ENCODE peak calls at places on chromosomes 5 and 9, in seven cellular contexts. E is stomach, G is left ventricle myocardium inferior, D is breast epithelium, R is PC-3, F is sigmoid colon, K is kidney. Q is an unnamed sample. For H3K4me1, the result is how much of the 10 kb centered on the place peaks cover.

GRCh38 chr9:18595597-18595996 is 121.6 kb downstream of the ADAMTSL1 start:
- DNase-seq in E (no peak), G (no peak), D (no peak), R (no peak), F (no peak), K (no peak), Q (no peak)

GRCh38 chr9:18037981-18038380 is 436.0 kb upstream of the ADAMTSL1 start:
- DNase-seq in E (no peak), G (no peak), D (no peak), R (no peak), F (no peak), K (peak), Q (no peak)

GRCh38 chr9:85427749-85428148 is 314.0 kb downstream of the AGTPBP1 start:
- DNase-seq in E (no peak), G (no peak), D (no peak), R (no peak), F (no peak), K (no peak), Q (no peak)

GRCh38 chr9:97703437-97704326 is 6.5 kb upstream of the XPA start:
- DNase-seq in E (no peak), G (no peak), D (peak), R (peak), F (no peak), K (no peak), Q (no peak)

GRCh38 chr5:116216246-116216645 is 131.4 kb downstream of the COMMD10 start:
- DNase-seq in E (no peak), G (no peak), D (no peak), R (no peak), F (no peak), K (no peak), Q (no peak)

GRCh38 chr5:73668422-73669116 is 42.6 kb downstream of the ARHGEF28 start:
- DNase-seq in E (no peak), G (no peak), D (no peak), R (no peak), F (no peak), K (no peak), Q (no peak)

GRCh38 chr9:137276757-137277328 is 683 bp upstream of the TOR4A start:
- DNase-seq in E (peak), G (peak), D (no peak), R (peak), F (peak), K (peak), Q (no peak)

GRCh38 chr9:109439378-109440116 is 58.6 kb downstream of the PTPN3 start:
- DNase-seq in E (no peak), G (no peak), D (no peak), R (no peak), F (no peak), K (no peak), Q (no peak)

GRCh38 chr5:179259731-179260323 is 85.4 kb downstream of the ADAMTS2 start:
- DNase-seq in E (peak), G (no peak), D (no peak), R (no peak), F (peak), K (peak), Q (no peak)

GRCh38 chr5:132458226-132458560 is 32.4 kb downstream of the IRF1 start:
- DNase-seq in E (no peak), G (no peak), D (no peak), R (peak), F (no peak), K (no peak), Q (no peak)

GRCh38 chr9:81848472-81848871 is 79.8 kb upstream of the SPATA31D4 start:
- DNase-seq in E (no peak), G (no peak), D (no peak), R (peak), F (no peak), K (no peak), Q (no peak)

GRCh38 chr9:96651626-96652025 is 3.5 kb downstream of the PRXL2C start:
- DNase-seq in E (no peak), G (no peak), D (no peak), R (peak), F (no peak), K (no peak), Q (no peak)

GRCh38 chr5:129003232-129003631 is 37.9 kb downstream of the SLC27A6 start:
- DNase-seq in E (no peak), G (no peak), D (no peak), R (peak), F (no peak), K (no peak), Q (no peak)

GRCh38 chr9:131656356-131657030 is 83.4 kb downstream of the RAPGEF1 start:
- DNase-seq in E (peak), G (peak), D (no peak), R (no peak), F (peak), K (peak), Q (peak)

GRCh38 chr9:109733690-109734089 is 46.3 kb upstream of the PALM2AKAP2 start:
- DNase-seq in E (no peak), G (no peak), D (no peak), R (peak), F (no peak), K (no peak), Q (no peak)

GRCh38 chr9:81694541-81694940 is 5.2 kb upstream of the TLE1 start:
- DNase-seq in E (no peak), G (no peak), D (no peak), R (no peak), F (no peak), K (no peak), Q (no peak)

GRCh38 chr9:132023409-132024180 is 56.1 kb downstream of the MED27 start:
- DNase-seq in E (no peak), G (no peak), D (no peak), R (no peak), F (no peak), K (no peak), Q (no peak)

GRCh38 chr5:4375640-4376039 is 764.5 kb upstream of the ADAMTS16 start:
- DNase-seq in E (no peak), G (no peak), D (no peak), R (no peak), F (no peak), K (no peak), Q (no peak)

GRCh38 chr5:39691993-39692392 is 267.2 kb upstream of the DAB2 start:
- DNase-seq in E (no peak), G (no peak), D (no peak), R (peak), F (no peak), K (no peak), Q (no peak)

GRCh38 chr5:17180957-17181723 is 36.3 kb upstream of the BASP1 start:
- DNase-seq in E (no peak), G (no peak), D (no peak), R (peak), F (no peak), K (no peak), Q (no peak)

GRCh38 chr9:19009566-19009965 is 23.4 kb downstream of the SAXO1 start:
- DNase-seq in E (no peak), G (no peak), D (no peak), R (no peak), F (no peak), K (no peak), Q (no peak)

GRCh38 chr9:34233691-34234090 is 54.8 kb downstream of the UBAP1 start:
- DNase-seq in E (no peak), G (no peak), D (no peak), R (no peak), F (no peak), K (no peak), Q (no peak)

GRCh38 chr9:113682297-113682771 is 193.8 kb upstream of the ZNF618 start:
- DNase-seq in E (peak), G (peak), D (peak), R (peak), F (peak), K (no peak), Q (no peak)

GRCh38 chr9:22214021-22214420 is 204.9 kb upstream of the CDKN2B start:
- DNase-seq in E (no peak), G (no peak), D (no peak), R (peak), F (no peak), K (no peak), Q (no peak)

GRCh38 chr5:144582046-144582445 is 411.4 kb downstream of the KCTD16 start:
- DNase-seq in E (no peak), G (no peak), D (no peak), R (no peak), F (no peak), K (no peak), Q (no peak)

GRCh38 chr5:2353871-2354440 is 397.5 kb downstream of the IRX2 start:
- DNase-seq in E (no peak), G (no peak), D (no peak), R (no peak), F (no peak), K (no peak), Q (no peak)
- H3K4me1 ChIP-seq in E (under half), G (under half), D (under half), R (under half), F (under half), K (under half), Q (under half)

GRCh38 chr5:134840811-134841210 is 5.0 kb upstream of the C5orf24 start:
- DNase-seq in E (peak), G (no peak), D (no peak), R (no peak), F (no peak), K (no peak), Q (no peak)

GRCh38 chr5:134835623-134836022 is 10.1 kb upstream of the C5orf24 start:
- DNase-seq in E (no peak), G (no peak), D (no peak), R (no peak), F (no peak), K (no peak), Q (no peak)

GRCh38 chr5:134833340-134834032 is 12.3 kb upstream of the C5orf24 start:
- DNase-seq in E (no peak), G (no peak), D (no peak), R (no peak), F (no peak), K (no peak), Q (no peak)

GRCh38 chr5:134837530-134838181 is 8.1 kb upstream of the C5orf24 start:
- DNase-seq in E (no peak), G (no peak), D (no peak), R (no peak), F (no peak), K (no peak), Q (no peak)
- H3K27ac ChIP-seq in E (peak), G (no peak), D (no peak), R (no peak), F (no peak), K (peak), Q (no peak)

GRCh38 chr5:169801324-169801777 is 164.3 kb downstream of the DOCK2 start:
- DNase-seq in E (no peak), G (no peak), D (no peak), R (peak), F (no peak), K (no peak), Q (no peak)

GRCh38 chr5:169805527-169805934 is 168.5 kb downstream of the DOCK2 start:
- DNase-seq in E (no peak), G (no peak), D (no peak), R (no peak), F (no peak), K (no peak), Q (no peak)

GRCh38 chr5:169804861-169805260 is 167.8 kb downstream of the DOCK2 start:
- DNase-seq in E (no peak), G (no peak), D (no peak), R (no peak), F (no peak), K (no peak), Q (no peak)

GRCh38 chr5:169801781-169802180 is 164.7 kb downstream of the DOCK2 start:
- DNase-seq in E (no peak), G (no peak), D (no peak), R (no peak), F (no peak), K (no peak), Q (no peak)

DNA sequence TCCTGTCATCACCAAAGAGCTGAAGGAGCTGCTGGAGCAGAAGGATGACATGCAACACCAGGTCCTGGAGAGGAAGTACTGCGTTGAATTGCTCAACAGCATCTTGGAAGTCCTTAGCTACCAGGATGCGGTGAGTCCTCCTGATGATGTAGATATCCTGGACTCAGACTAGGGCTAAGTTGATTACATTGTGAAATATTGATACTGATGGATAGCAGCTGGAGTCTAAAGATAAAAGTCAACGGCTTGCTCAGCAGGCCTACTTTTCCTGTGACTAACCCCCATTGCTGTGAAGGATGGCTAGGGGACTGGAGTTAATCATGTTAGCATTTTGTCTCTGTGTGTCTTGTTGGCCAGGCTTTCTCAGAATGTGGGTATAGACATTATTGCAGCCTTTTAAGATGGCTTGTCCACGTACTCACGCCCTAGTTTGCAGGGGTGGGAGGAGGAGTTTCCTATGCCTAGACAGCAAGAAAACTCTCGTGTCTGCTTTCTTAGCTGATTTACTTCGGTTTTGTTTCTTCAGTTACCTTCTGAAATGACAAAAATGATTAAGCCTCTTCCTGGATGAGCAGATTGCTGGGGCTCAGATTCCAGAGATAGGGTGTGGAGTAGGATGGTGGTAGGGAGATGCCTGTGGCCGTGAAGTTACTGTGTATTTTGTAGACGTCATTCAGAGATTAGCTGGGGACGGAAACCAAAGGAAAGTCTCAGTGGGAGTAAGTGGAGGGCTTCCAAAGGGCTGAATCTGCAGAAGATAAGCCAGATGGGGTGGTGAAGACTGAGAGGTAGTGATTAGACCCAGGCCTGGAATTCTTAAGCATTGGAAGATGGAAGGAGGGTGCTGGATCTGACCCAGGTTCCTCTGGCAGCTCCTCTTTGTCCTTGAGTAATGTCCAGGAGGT is 166.3 kb downstream of the DOCK2 start:
- DNase-seq in E (no peak), G (peak), D (no peak), R (peak), F (peak), K (no peak), Q (no peak)
- H3K4me3 ChIP-seq in E (no peak), G (no peak), D (no peak), R (no peak), F (no peak), K (no peak), Q (no peak)

GRCh38 chr5:124580512-124580911 is 165.9 kb downstream of the ZNF608 start:
- DNase-seq in E (no peak), G (no peak), D (no peak), R (no peak), F (no peak), K (no peak), Q (no peak)

GRCh38 chr5:124575731-124576130 is 170.7 kb downstream of the ZNF608 start:
- DNase-seq in E (no peak), G (no peak), D (no peak), R (no peak), F (no peak), K (no peak), Q (no peak)

GRCh38 chr5:124572973-124573372 is 173.5 kb downstream of the ZNF608 start:
- DNase-seq in E (no peak), G (no peak), D (no peak), R (no peak), F (no peak), K (no peak), Q (no peak)

GRCh38 chr5:124574521-124575436 is 171.7 kb downstream of the ZNF608 start:
- DNase-seq in E (no peak), G (no peak), D (no peak), R (no peak), F (no peak), K (no peak), Q (no peak)

DNA sequence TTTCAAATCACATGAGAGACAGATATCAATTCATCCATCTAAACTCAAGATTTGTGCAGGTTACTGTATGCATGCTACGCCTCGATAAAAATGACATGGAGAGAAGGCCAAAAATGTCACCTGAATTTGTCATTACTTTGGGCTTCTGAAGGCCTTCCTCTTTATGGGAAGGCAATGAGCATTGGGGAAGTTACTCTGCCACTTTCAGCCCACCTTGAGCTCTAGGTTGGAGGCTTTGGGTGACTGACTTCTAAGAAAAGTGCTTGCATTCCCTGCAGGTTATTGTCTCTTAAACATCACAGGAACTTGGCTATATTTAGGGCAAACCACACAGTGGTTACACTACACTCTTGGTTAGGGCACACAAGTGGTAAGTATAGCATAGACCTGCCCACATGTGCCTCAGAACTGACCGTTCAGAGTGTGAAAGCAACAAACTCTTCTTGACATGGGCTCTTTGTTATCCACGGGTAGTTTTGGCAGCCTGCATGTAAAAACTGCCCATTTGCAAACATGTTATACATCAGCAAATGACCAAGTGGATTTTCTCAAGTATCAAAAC is 169.5 kb downstream of the ZNF608 start:
- DNase-seq in E (no peak), G (no peak), D (no peak), R (no peak), F (no peak), K (no peak), Q (no peak)
- H3K4me1 ChIP-seq in E (under half), G (under half), D (under half), R (under half), F (under half), K (under half), Q (under half)

GRCh38 chr5:113378486-113378885 is 56.3 kb downstream of the TSSK1B start:
- DNase-seq in E (no peak), G (no peak), D (no peak), R (no peak), F (no peak), K (no peak), Q (no peak)
- H3K27ac ChIP-seq in E (no peak), G (no peak), D (no peak), R (no peak), F (no peak), K (no peak), Q (no peak)

DNA sequence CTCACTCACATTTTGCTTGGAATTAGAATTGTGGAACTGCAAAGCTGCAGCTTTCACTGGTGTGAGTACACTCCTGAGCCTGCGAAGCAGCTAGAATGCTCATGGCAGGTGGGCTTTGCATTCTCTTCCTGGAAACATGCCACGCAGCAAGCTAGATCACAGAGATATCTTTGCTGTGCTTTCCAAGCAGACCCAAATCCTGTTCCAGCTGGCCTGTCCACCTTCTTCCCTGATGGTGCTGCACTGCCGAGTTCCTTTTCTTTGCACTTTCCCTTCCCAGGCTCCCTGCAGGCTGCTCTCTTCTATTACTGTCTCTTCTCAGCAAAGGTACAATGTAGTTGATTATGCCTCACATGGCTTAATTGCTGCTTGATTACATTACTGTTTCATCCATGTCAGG is 92.7 kb upstream of the CKMT2 start:
- DNase-seq in E (no peak), G (no peak), D (no peak), R (no peak), F (no peak), K (no peak), Q (no peak)
- H3K4me3 ChIP-seq in E (no peak), G (no peak), D (no peak), R (no peak), F (no peak), K (no peak), Q (no peak)

GRCh38 chr9:5511935-5512580 is 1.7 kb downstream of the PDCD1LG2 start:
- DNase-seq in E (no peak), G (no peak), D (no peak), R (no peak), F (no peak), K (no peak), Q (no peak)

GRCh38 chr9:5511476-5511875 is 1.1 kb downstream of the PDCD1LG2 start:
- DNase-seq in E (no peak), G (no peak), D (no peak), R (no peak), F (no peak), K (no peak), Q (no peak)

GRCh38 chr9:5513966-5514365 is 3.6 kb downstream of the PDCD1LG2 start:
- DNase-seq in E (no peak), G (no peak), D (no peak), R (no peak), F (no peak), K (no peak), Q (no peak)

GRCh38 chr9:5510991-5511390 is 660 bp downstream of the PDCD1LG2 start:
- DNase-seq in E (no peak), G (no peak), D (no peak), R (no peak), F (no peak), K (no peak), Q (no peak)

GRCh38 chr9:5512658-5513452 is 2.5 kb downstream of the PDCD1LG2 start:
- DNase-seq in E (no peak), G (no peak), D (no peak), R (no peak), F (no peak), K (no peak), Q (no peak)
- H3K4me1 ChIP-seq in E (under half), G (half or more), D (under half), R (under half), F (under half), K (under half), Q (under half)

DNA sequence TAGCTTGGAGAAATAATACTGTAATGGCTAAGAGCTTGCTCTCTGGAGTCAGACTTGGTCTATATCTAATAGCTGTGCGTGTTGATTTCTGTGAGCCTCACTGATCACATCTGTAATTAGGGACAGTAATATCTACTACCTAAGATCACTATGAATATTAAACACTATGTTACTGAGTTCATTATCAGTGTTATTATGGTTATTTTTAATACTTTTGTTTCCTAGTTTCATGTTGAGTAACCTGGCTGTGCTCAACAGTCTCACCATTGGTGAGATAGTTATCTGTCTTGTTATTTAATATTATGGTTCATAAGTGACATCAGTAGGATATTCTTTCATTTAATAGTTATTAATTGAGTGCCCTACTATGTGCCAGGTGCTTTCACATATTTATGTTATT is 22.4 kb upstream of the CAVIN4 start:
- DNase-seq in E (no peak), G (no peak), D (no peak), R (no peak), F (no peak), K (no peak), Q (no peak)
- H3K27ac ChIP-seq in E (no peak), G (no peak), D (no peak), R (no peak), F (no peak), K (no peak), Q (no peak)

Q was measured in naive thymus-derived CD4-positive, alpha-beta T cell.